ENCODE peak calls at places on chromosomes 2 and 18, in nine cellular contexts. One of them, this sample, is unnamed.

GRCh38 chr2:23283653-23284052 is 101.3 kb upstream of the KLHL29 start:
- DNase-seq in endothelial cell of umbilical vein: no peak
- DNase-seq in erythroblast: peak
- DNase-seq in suprapubic skin: no peak
- DNase-seq in A549: no peak
- DNase-seq in IMR-90: peak
- DNase-seq in prostate gland: no peak
- DNase-seq in NB4: no peak
- DNase-seq in body of pancreas: no peak
- DNase-seq in this sample: no peak

GRCh38 chr2:184597996-184598312 is 375 bp upstream of the ZNF804A start:
- DNase-seq in suprapubic skin: peak
- DNase-seq in endothelial cell of umbilical vein: no peak
- DNase-seq in IMR-90: peak
- DNase-seq in body of pancreas: no peak
- DNase-seq in erythroblast: no peak
- DNase-seq in prostate gland: no peak
- DNase-seq in NB4: no peak
- DNase-seq in A549: no peak
- DNase-seq in this sample: no peak

GRCh38 chr2:144084114-144084661 is 435.7 kb downstream of the ZEB2 start:
- DNase-seq in body of pancreas: no peak
- DNase-seq in prostate gland: no peak
- DNase-seq in A549: peak
- DNase-seq in IMR-90: peak
- DNase-seq in erythroblast: no peak
- DNase-seq in endothelial cell of umbilical vein: peak
- DNase-seq in NB4: no peak
- DNase-seq in suprapubic skin: no peak
- DNase-seq in this sample: no peak

GRCh38 chr2:36731941-36732700 is 35.6 kb downstream of the VIT start:
- DNase-seq in prostate gland: no peak
- DNase-seq in IMR-90: peak
- DNase-seq in NB4: no peak
- DNase-seq in body of pancreas: no peak
- DNase-seq in erythroblast: no peak
- DNase-seq in A549: no peak
- DNase-seq in endothelial cell of umbilical vein: peak
- DNase-seq in suprapubic skin: no peak
- DNase-seq in this sample: no peak

GRCh38 chr2:40218679-40219078 is 233.2 kb downstream of the SLC8A1 start:
- DNase-seq in A549: no peak
- DNase-seq in NB4: no peak
- DNase-seq in IMR-90: no peak
- DNase-seq in body of pancreas: no peak
- DNase-seq in prostate gland: no peak
- DNase-seq in erythroblast: no peak
- DNase-seq in endothelial cell of umbilical vein: no peak
- DNase-seq in suprapubic skin: no peak
- DNase-seq in this sample: peak

GRCh38 chr2:183009249-183009899 is 28.9 kb downstream of the NCKAP1 start:
- DNase-seq in endothelial cell of umbilical vein: no peak
- DNase-seq in prostate gland: no peak
- DNase-seq in body of pancreas: no peak
- DNase-seq in erythroblast: no peak
- DNase-seq in suprapubic skin: no peak
- DNase-seq in NB4: no peak
- DNase-seq in IMR-90: no peak
- DNase-seq in A549: no peak
- DNase-seq in this sample: no peak

GRCh38 chr18:48940854-48941531 is 9.8 kb downstream of the SMAD7 start:
- DNase-seq in erythroblast: peak
- DNase-seq in A549: no peak
- DNase-seq in suprapubic skin: no peak
- DNase-seq in IMR-90: peak
- DNase-seq in endothelial cell of umbilical vein: peak
- DNase-seq in NB4: peak
- DNase-seq in body of pancreas: no peak
- DNase-seq in prostate gland: no peak
- DNase-seq in this sample: no peak

GRCh38 chr18:35715139-35715538 is 133.6 kb downstream of the GALNT1 start:
- DNase-seq in A549: no peak
- DNase-seq in suprapubic skin: no peak
- DNase-seq in NB4: no peak
- DNase-seq in erythroblast: no peak
- DNase-seq in body of pancreas: no peak
- DNase-seq in IMR-90: no peak
- DNase-seq in prostate gland: no peak
- DNase-seq in endothelial cell of umbilical vein: no peak
- DNase-seq in this sample: no peak

GRCh38 chr2:66440011-66440542 is 5.2 kb downstream of the MEIS1 start:
- DNase-seq in NB4: no peak
- DNase-seq in endothelial cell of umbilical vein: peak
- DNase-seq in A549: no peak
- DNase-seq in body of pancreas: no peak
- DNase-seq in erythroblast: no peak
- DNase-seq in IMR-90: no peak
- DNase-seq in suprapubic skin: no peak
- DNase-seq in prostate gland: no peak
- DNase-seq in this sample: peak

DNA sequence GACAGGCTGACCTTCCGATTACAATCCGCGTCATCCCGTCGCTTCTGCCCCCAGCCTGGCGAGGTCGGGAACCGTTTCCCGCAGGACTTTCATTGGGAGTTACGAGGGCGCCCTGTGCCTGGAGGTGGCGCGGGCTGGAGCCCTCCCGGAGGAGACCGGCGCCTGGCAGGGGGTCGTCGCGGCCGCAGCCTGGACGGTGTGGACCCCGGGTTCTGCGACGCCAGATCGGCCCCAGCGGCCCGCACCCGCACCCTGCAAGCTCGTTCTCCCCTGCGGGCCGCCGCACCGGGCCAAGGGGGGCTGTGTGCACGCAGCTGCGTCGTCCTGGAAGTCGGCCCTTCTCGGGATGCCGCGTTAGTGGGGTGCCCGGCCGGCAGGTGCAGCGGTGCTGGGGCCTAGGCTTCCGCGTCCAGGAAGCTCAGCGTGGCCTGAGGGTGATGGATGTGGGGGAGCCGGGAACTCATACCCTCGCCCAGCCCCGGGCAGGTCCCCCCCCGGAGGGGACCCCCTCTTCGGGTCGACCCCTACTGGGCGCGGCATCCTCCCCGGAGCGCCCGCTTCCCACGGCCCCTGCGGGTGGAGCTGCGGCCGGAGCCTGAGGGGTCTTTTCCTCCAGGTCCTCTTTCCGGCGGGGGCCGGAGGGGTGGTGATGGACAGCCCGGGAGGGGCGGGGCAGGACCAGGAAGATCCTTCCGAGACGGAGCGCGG is 64.0 kb downstream of the LRRFIP1 start:
- DNase-seq in IMR-90: no peak
- DNase-seq in prostate gland: no peak
- DNase-seq in suprapubic skin: peak
- DNase-seq in erythroblast: peak
- DNase-seq in A549: no peak
- DNase-seq in NB4: no peak
- DNase-seq in body of pancreas: no peak
- DNase-seq in endothelial cell of umbilical vein: no peak
- DNase-seq in this sample: no peak
- TF ChIP-seq POLR2A in IMR-90: no peak
- TF ChIP-seq POLR2A in prostate gland: peak
- TF ChIP-seq POLR2A in suprapubic skin: no peak
- TF ChIP-seq POLR2A in erythroblast: no peak
- TF ChIP-seq POLR2A in A549: no peak
- TF ChIP-seq POLR2A in NB4: no peak
- TF ChIP-seq POLR2A in body of pancreas: peak
- TF ChIP-seq POLR2A in endothelial cell of umbilical vein: no peak
- TF ChIP-seq POLR2A in this sample: no peak

DNA sequence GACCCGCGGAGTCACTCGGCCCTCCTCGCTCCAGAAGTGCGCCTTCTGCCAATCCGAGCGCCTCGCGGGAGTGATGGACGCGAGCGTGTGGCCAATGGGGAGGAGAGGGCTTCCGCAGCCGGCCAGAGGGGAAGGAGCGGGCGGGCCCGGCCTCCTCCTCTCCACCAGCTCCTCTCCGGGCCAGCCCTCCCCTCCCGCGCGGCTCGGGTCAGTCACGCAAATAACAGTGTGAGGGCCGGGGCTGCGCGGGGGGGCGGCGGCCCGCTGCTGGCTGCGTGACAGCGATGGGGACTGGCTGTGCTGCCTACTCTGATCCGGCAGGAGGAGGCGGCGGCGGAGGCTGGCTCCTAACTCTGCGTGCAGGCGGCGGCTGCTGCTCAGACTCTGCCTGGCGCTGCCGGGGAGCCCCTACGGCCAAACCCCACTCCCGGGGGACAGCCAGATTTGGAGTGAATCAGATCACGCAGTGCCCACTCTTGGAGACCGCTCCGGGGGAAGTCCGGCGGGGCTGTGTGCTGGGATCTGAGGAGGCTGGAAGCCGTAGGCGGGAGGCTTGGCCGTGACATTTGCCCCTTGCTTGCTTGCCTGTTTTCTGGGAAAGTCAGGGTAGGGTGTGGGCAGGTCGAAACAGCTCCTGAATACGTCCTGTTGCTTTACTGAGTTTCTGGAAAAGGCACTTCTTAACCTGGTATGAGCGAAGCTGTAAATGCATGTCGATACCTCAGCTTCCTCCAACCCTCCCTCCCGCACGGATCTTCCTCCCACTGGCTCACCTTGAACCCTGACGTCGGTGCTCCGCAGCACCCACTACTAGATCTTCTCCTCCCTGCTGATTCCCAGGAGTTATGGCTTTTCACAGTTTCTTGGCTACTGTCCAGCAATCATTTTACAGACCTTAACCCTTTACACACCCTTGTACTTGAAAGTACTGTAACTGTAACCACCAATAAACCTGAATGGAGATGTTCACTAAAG is 97.9 kb upstream of the SERTAD2 start:
- DNase-seq in endothelial cell of umbilical vein: no peak
- DNase-seq in erythroblast: peak
- DNase-seq in IMR-90: peak
- DNase-seq in suprapubic skin: peak
- DNase-seq in A549: peak
- DNase-seq in prostate gland: peak
- DNase-seq in NB4: peak
- DNase-seq in body of pancreas: peak
- DNase-seq in this sample: peak
- TF ChIP-seq POLR2A in endothelial cell of umbilical vein: peak
- TF ChIP-seq POLR2A in erythroblast: peak
- TF ChIP-seq POLR2A in IMR-90: peak
- TF ChIP-seq POLR2A in suprapubic skin: no peak
- TF ChIP-seq POLR2A in A549: peak
- TF ChIP-seq POLR2A in prostate gland: peak
- TF ChIP-seq POLR2A in NB4: peak
- TF ChIP-seq POLR2A in body of pancreas: peak
- TF ChIP-seq POLR2A in this sample: peak

GRCh38 chr2:98385050-98385699 is 38.9 kb downstream of the CNGA3 start:
- DNase-seq in body of pancreas: peak
- DNase-seq in prostate gland: peak
- DNase-seq in A549: peak
- DNase-seq in erythroblast: peak
- DNase-seq in suprapubic skin: no peak
- DNase-seq in IMR-90: peak
- DNase-seq in NB4: peak
- DNase-seq in endothelial cell of umbilical vein: peak
- DNase-seq in this sample: peak

GRCh38 chr2:98383166-98383565 is 36.9 kb downstream of the CNGA3 start:
- DNase-seq in erythroblast: no peak
- DNase-seq in suprapubic skin: no peak
- DNase-seq in body of pancreas: no peak
- DNase-seq in endothelial cell of umbilical vein: no peak
- DNase-seq in IMR-90: no peak
- DNase-seq in prostate gland: no peak
- DNase-seq in A549: no peak
- DNase-seq in NB4: no peak
- DNase-seq in this sample: peak

GRCh38 chr2:98382086-98382485 is 35.8 kb downstream of the CNGA3 start:
- DNase-seq in NB4: no peak
- DNase-seq in A549: no peak
- DNase-seq in IMR-90: no peak
- DNase-seq in erythroblast: no peak
- DNase-seq in suprapubic skin: no peak
- DNase-seq in endothelial cell of umbilical vein: no peak
- DNase-seq in prostate gland: no peak
- DNase-seq in body of pancreas: no peak
- DNase-seq in this sample: no peak

GRCh38 chr2:98381494-98381893 is 35.2 kb downstream of the CNGA3 start:
- DNase-seq in A549: no peak
- DNase-seq in IMR-90: no peak
- DNase-seq in suprapubic skin: no peak
- DNase-seq in NB4: no peak
- DNase-seq in prostate gland: no peak
- DNase-seq in body of pancreas: no peak
- DNase-seq in erythroblast: no peak
- DNase-seq in endothelial cell of umbilical vein: no peak
- DNase-seq in this sample: no peak

GRCh38 chr2:98382739-98383138 is 36.5 kb downstream of the CNGA3 start:
- DNase-seq in NB4: no peak
- DNase-seq in body of pancreas: no peak
- DNase-seq in IMR-90: no peak
- DNase-seq in endothelial cell of umbilical vein: no peak
- DNase-seq in erythroblast: no peak
- DNase-seq in A549: no peak
- DNase-seq in prostate gland: no peak
- DNase-seq in suprapubic skin: no peak
- DNase-seq in this sample: no peak
- TF ChIP-seq POLR2A in NB4: no peak
- TF ChIP-seq POLR2A in body of pancreas: no peak
- TF ChIP-seq POLR2A in IMR-90: no peak
- TF ChIP-seq POLR2A in endothelial cell of umbilical vein: no peak
- TF ChIP-seq POLR2A in erythroblast: no peak
- TF ChIP-seq POLR2A in A549: no peak
- TF ChIP-seq POLR2A in prostate gland: no peak
- TF ChIP-seq POLR2A in suprapubic skin: no peak
- TF ChIP-seq POLR2A in this sample: no peak

GRCh38 chr2:159283529-159283928 is 3.0 kb downstream of the WDSUB1 start:
- DNase-seq in erythroblast: peak
- DNase-seq in A549: no peak
- DNase-seq in endothelial cell of umbilical vein: no peak
- DNase-seq in NB4: no peak
- DNase-seq in suprapubic skin: no peak
- DNase-seq in prostate gland: no peak
- DNase-seq in IMR-90: no peak
- DNase-seq in body of pancreas: no peak
- DNase-seq in this sample: no peak

GRCh38 chr2:159285433-159285832 is 1.1 kb downstream of the WDSUB1 start:
- DNase-seq in IMR-90: no peak
- DNase-seq in A549: no peak
- DNase-seq in prostate gland: no peak
- DNase-seq in suprapubic skin: no peak
- DNase-seq in endothelial cell of umbilical vein: no peak
- DNase-seq in erythroblast: no peak
- DNase-seq in body of pancreas: no peak
- DNase-seq in NB4: no peak
- DNase-seq in this sample: no peak

GRCh38 chr2:159285929-159286708 is at the start of gene WDSUB1:
- DNase-seq in IMR-90: peak
- DNase-seq in erythroblast: peak
- DNase-seq in prostate gland: peak
- DNase-seq in A549: no peak
- DNase-seq in body of pancreas: peak
- DNase-seq in suprapubic skin: peak
- DNase-seq in endothelial cell of umbilical vein: peak
- DNase-seq in NB4: peak
- DNase-seq in this sample: peak

GRCh38 chr2:159287733-159288132 is 1.2 kb upstream of the WDSUB1 start:
- DNase-seq in erythroblast: no peak
- DNase-seq in A549: no peak
- DNase-seq in body of pancreas: no peak
- DNase-seq in suprapubic skin: no peak
- DNase-seq in prostate gland: no peak
- DNase-seq in IMR-90: no peak
- DNase-seq in NB4: no peak
- DNase-seq in endothelial cell of umbilical vein: no peak
- DNase-seq in this sample: no peak

GRCh38 chr2:159286709-159287441 is 372 bp upstream of the WDSUB1 start:
- DNase-seq in NB4: peak
- DNase-seq in suprapubic skin: peak
- DNase-seq in endothelial cell of umbilical vein: peak
- DNase-seq in prostate gland: peak
- DNase-seq in IMR-90: peak
- DNase-seq in erythroblast: peak
- DNase-seq in body of pancreas: peak
- DNase-seq in A549: peak
- DNase-seq in this sample: peak
- TF ChIP-seq POLR2A in NB4: peak
- TF ChIP-seq POLR2A in suprapubic skin: no peak
- TF ChIP-seq POLR2A in endothelial cell of umbilical vein: peak
- TF ChIP-seq POLR2A in prostate gland: peak
- TF ChIP-seq POLR2A in IMR-90: no peak
- TF ChIP-seq POLR2A in erythroblast: peak
- TF ChIP-seq POLR2A in body of pancreas: peak
- TF ChIP-seq POLR2A in A549: peak
- TF ChIP-seq POLR2A in this sample: peak

This sample was measured in adrenal gland.